ENCODE peak calls at places on chromosomes 2 and 18, in seven cellular contexts. F is HCT116, R is HepG2, X is K562, O is SK-N-SH, T is GM12878, J is H1. P is an unnamed sample.

GRCh38 chr18:45254683-45255082 is 360.6 kb upstream of the SLC14A2 start:
- DNase-seq in J (no peak), T (no peak), R (no peak), F (no peak), O (no peak), X (no peak), P (no peak)

GRCh38 chr18:32847719-32848118 is 74.9 kb upstream of the KLHL14 start:
- DNase-seq in X (no peak), O (no peak), J (peak; percentile 17), F (no peak), R (no peak), T (no peak), P (no peak)

GRCh38 chr2:145939949-145940348 is 1420.0 kb upstream of the ZEB2 start:
- DNase-seq in F (no peak), J (no peak), O (no peak), T (no peak), X (no peak), R (no peak), P (no peak)

GRCh38 chr2:32289165-32290054 is 11.7 kb downstream of the YIPF4 start:
- DNase-seq in X (no peak), O (no peak), J (no peak), T (no peak), R (peak; percentile 80), F (peak; percentile 16), P (peak; percentile 80)

GRCh38 chr2:96861074-96861473 is 3.3 kb upstream of the ANKRD39 start:
- DNase-seq in T (no peak), O (no peak), X (no peak), F (no peak), J (no peak), R (no peak), P (no peak)

GRCh38 chr2:26726229-26726628 is 33.7 kb downstream of the KCNK3 start:
- DNase-seq in X (no peak), O (no peak), J (no peak), F (no peak), T (no peak), R (no peak), P (no peak)

GRCh38 chr2:3505771-3506170 is 13.6 kb downstream of the ADI1 start:
- DNase-seq in J (no peak), X (no peak), R (no peak), F (no peak), O (no peak), T (no peak), P (no peak)

GRCh38 chr2:227188292-227188691 is 23.9 kb downstream of the COL4A3 start:
- DNase-seq in O (no peak), F (no peak), J (no peak), X (no peak), T (no peak), R (no peak), P (no peak)

GRCh38 chr18:10015941-10016819 is 102.4 kb downstream of the VAPA start:
- DNase-seq in F (no peak), J (no peak), R (no peak), O (peak; percentile 34), T (no peak), X (no peak), P (no peak)
- TF ChIP-seq POLR2AphosphoS5 in F (no peak), J (no peak), R (no peak), O (no peak), T (no peak), X (no peak), P (no peak)

GRCh38 chr2:85310330-85310729 is 17.5 kb downstream of the TGOLN2 start:
- DNase-seq in F (no peak), T (no peak), X (no peak), J (no peak), R (no peak), O (no peak), P (no peak)

GRCh38 chr2:85308201-85308600 is 19.6 kb downstream of the TGOLN2 start:
- DNase-seq in F (no peak), O (no peak), R (no peak), T (no peak), X (no peak), J (no peak), P (no peak)

GRCh38 chr2:85307527-85307897 is 20.3 kb downstream of the TGOLN2 start:
- DNase-seq in T (no peak), J (no peak), X (no peak), F (no peak), R (no peak), O (no peak), P (no peak)

GRCh38 chr2:85309699-85310321 is 18.0 kb downstream of the TGOLN2 start:
- DNase-seq in J (no peak), X (no peak), O (no peak), R (no peak), F (no peak), T (no peak), P (no peak)

GRCh38 chr2:85308951-85309555 is 18.7 kb downstream of the TGOLN2 start:
- DNase-seq in X (no peak), F (no peak), T (no peak), R (peak; percentile 46), O (peak; percentile 95), J (no peak), P (no peak)
- TF ChIP-seq SIN3A in X (no peak), F (no peak), T (no peak), R (peak; percentile 43), O (peak; percentile 32), J (no peak), P (no peak)

GRCh38 chr2:219576505-219577388 is 4.6 kb downstream of the INHA start:
- DNase-seq in O (no peak), J (no peak), R (peak; percentile 100), X (peak; percentile 25), F (no peak), T (no peak), P (no peak)
- H3K27me3 ChIP-seq in O (peaks cover 7% of the 10 kb centered on the region), J (no peaks in the 10 kb centered on the region), R (no peaks in the 10 kb centered on the region), X (no peaks in the 10 kb centered on the region), F (no peaks in the 10 kb centered on the region), T (peaks cover 3% of the 10 kb centered on the region), P (no peaks in the 10 kb centered on the region)

GRCh38 chr18:3713166-3713565 is 263.2 kb downstream of the TGIF1 start:
- DNase-seq in T (no peak), R (no peak), O (no peak), F (no peak), X (no peak), J (no peak), P (no peak)

GRCh38 chr18:3713708-3714107 is 263.7 kb downstream of the TGIF1 start:
- DNase-seq in O (no peak), J (no peak), T (no peak), F (no peak), R (no peak), X (no peak), P (no peak)

GRCh38 chr18:3712485-3712884 is 262.5 kb downstream of the TGIF1 start:
- DNase-seq in X (no peak), O (no peak), J (no peak), F (no peak), R (no peak), T (no peak), P (no peak)

GRCh38 chr18:3709166-3709565 is 259.2 kb downstream of the TGIF1 start:
- DNase-seq in J (no peak), F (no peak), O (no peak), T (no peak), X (no peak), R (no peak), P (no peak)

DNA sequence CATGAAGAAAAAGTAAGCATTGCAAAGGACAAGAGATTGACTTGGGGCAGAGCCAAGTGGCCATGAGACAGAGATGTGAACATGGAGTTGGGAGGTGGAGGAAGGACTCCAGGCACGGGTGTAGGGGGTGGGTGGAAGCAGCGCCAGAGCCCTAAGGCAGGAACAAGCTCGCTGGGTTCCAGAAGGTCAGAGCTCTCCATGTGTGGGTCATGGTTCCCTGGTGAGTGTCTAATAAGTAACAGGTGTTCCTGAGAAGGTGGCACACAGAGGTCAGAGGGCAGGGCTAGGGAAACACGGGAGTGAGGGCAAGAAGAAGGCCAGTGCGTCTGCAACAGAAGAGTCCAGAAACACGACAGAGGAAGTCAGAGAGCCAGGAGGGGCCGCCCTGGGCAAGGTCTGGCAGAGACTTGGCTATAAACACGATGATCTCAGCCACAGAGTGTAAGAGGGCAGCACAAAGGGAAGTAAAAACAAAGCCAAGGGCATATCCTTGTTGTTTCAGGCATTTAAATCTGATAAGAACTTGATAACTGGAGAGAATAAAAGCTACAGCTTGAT is 260.8 kb downstream of the TGIF1 start:
- DNase-seq in O (peak; percentile 20), T (no peak), J (no peak), F (no peak), X (no peak), R (no peak), P (no peak)
- TF ChIP-seq POLR2AphosphoS5 in O (no peak), T (no peak), J (no peak), F (no peak), X (no peak), R (no peak), P (no peak)

DNA sequence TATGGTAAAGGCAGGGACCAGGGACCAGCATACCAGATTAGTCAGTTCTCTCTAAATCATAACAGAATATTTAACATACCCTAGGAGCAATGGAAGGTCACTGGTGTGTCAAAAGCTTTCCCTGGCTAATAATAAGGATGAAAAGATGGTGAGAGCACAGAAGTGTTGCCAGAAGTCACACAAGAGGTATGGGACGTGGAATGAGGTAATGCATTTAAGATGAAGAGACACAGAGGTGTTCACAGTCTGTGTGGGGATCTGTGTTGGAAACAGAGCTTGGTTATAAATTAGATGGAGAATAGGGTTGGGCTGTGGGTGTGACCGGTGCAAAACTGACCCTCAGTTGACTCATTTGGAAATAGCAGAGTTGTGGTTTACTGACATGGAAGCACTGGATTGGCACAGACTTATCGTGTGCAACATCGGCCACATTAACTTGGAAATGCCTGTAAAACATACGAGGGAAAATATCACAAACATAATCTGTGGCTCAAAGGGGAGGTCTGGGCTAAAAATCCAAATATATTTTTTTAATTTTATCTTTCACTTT is 372.5 kb downstream of the SATB2 start:
- DNase-seq in R (no peak), J (no peak), F (no peak), X (no peak), T (no peak), O (no peak), P (no peak)
- TF ChIP-seq SIN3A in R (no peak), J (no peak), F (no peak), X (no peak), T (no peak), O (no peak), P (no peak)

GRCh38 chr18:13219012-13219396 is 444 bp downstream of the LDLRAD4 start:
- DNase-seq in F (no peak), T (no peak), X (no peak), O (no peak), R (no peak), J (no peak), P (no peak)
- H3K27me3 ChIP-seq in F (peaks cover 16% of the 10 kb centered on the region), T (peaks cover 12% of the 10 kb centered on the region), X (peaks cover 41% of the 10 kb centered on the region), O (peaks cover 23% of the 10 kb centered on the region), R (no peaks in the 10 kb centered on the region), J (peaks cover 10% of the 10 kb centered on the region), P (peaks cover 30% of the 10 kb centered on the region)

DNA sequence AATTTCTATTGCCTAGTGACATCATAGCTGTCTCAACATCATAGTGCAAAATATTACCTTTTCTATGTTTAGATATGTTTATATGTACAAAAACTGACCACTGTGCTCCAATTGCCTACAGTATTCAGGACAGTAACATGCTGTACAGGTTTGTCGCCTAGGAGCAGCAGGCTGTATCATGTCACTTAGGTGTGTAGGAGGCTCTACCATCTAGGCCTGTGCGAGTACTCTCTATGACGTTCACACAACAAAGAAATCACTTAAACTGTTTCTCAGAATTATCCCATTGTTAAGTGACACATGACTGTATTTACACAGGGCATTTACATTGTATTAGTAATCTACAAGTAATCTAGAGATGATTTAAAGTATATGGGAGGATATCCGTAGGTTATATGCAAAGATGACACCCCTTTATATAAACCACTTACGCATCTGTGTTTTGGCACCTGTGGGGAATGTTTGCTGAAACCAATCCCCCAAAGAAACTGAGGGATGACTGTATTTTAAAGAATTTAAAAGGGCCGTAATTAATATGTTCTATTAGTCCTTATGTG is 24.7 kb downstream of the IL1R2 start:
- DNase-seq in J (no peak), X (no peak), T (no peak), F (no peak), R (no peak), O (no peak), P (no peak)
- TF ChIP-seq POLR2AphosphoS5 in J (no peak), X (no peak), T (no peak), F (no peak), R (no peak), O (no peak), P (no peak)

P was measured in Panc1.